ENCODE peak calls at places on chromosomes 2 and 18, in four cellular contexts. L, I, J and A are unnamed samples.

GRCh38 chr2:85712849-85713612 is 18.9 kb downstream of the GNLY start:
- DNase-seq in L (peak), I (no peak), J (no peak), A (no peak)

GRCh38 chr2:202140522-202141292 is 67.7 kb downstream of the KIAA2012 start:
- DNase-seq in L (no peak), I (no peak), J (no peak), A (no peak)

GRCh38 chr2:74349889-74350288 is 6.7 kb upstream of the SLC4A5 start:
- DNase-seq in L (no peak), I (no peak), J (no peak), A (peak)

GRCh38 chr2:144582651-144583361 is 62.9 kb upstream of the ZEB2 start:
- DNase-seq in L (no peak), I (no peak), J (no peak), A (no peak)

GRCh38 chr18:51135361-51135760 is 62.1 kb downstream of the MEX3C start:
- DNase-seq in L (no peak), I (no peak), J (no peak), A (no peak)

GRCh38 chr2:95208101-95208500 is 780 bp downstream of the ZNF892 start:
- DNase-seq in L (no peak), I (no peak), J (no peak), A (no peak)

GRCh38 chr18:62555135-62555534 is 32.3 kb downstream of the ZCCHC2 start:
- DNase-seq in L (no peak), I (no peak), J (no peak), A (no peak)

GRCh38 chr2:181685150-181685688 is 4.9 kb upstream of the NEUROD1 start:
- DNase-seq in L (peak), I (peak), J (no peak), A (no peak)

GRCh38 chr2:45885111-45885685 is 233.7 kb downstream of the PRKCE start:
- DNase-seq in L (no peak), I (no peak), J (no peak), A (no peak)

GRCh38 chr2:67018318-67018717 is 378.8 kb upstream of the ETAA1 start:
- DNase-seq in L (no peak), I (no peak), J (no peak), A (no peak)

GRCh38 chr2:190460533-190460932 is 52.4 kb downstream of the MFSD6 start:
- DNase-seq in L (no peak), I (no peak), J (no peak), A (no peak)

GRCh38 chr2:62475172-62476011 is 30.6 kb downstream of the TMEM17 start:
- DNase-seq in L (no peak), I (peak), J (no peak), A (no peak)

GRCh38 chr2:169141713-169142352 is 72.5 kb downstream of the DHRS9 start:
- DNase-seq in L (peak), I (peak), J (peak), A (peak)

GRCh38 chr2:72126186-72127100 is 21.2 kb downstream of the CYP26B1 start:
- DNase-seq in L (no peak), I (no peak), J (no peak), A (peak)

GRCh38 chr2:240465268-240465764 is 29.9 kb downstream of the GPC1 start:
- DNase-seq in L (no peak), I (no peak), J (no peak), A (peak)

GRCh38 chr18:48949051-48949605 is 1.6 kb downstream of the SMAD7 start:
- DNase-seq in L (peak), I (no peak), J (no peak), A (no peak)

GRCh38 chr18:48819781-48820482 is 130.8 kb downstream of the SMAD7 start:
- DNase-seq in L (no peak), I (no peak), J (no peak), A (no peak)

GRCh38 chr2:217851191-217852020 is 151.4 kb downstream of the TNS1 start:
- DNase-seq in L (no peak), I (no peak), J (no peak), A (peak)

GRCh38 chr18:13834501-13835015 is 10.6 kb downstream of the MC5R start:
- DNase-seq in L (no peak), I (no peak), J (no peak), A (no peak)

GRCh38 chr2:9112079-9112721 is 94.4 kb upstream of the ASAP2 start:
- DNase-seq in L (peak), I (no peak), J (no peak), A (no peak)

GRCh38 chr18:59005266-59005665 is 134.4 kb upstream of the SEC11C start:
- DNase-seq in L (peak), I (peak), J (no peak), A (no peak)

GRCh38 chr2:61368687-61369665 is 101.9 kb downstream of the USP34 start:
- DNase-seq in L (no peak), I (no peak), J (no peak), A (no peak)

GRCh38 chr2:70371753-70372152 is 69.9 kb upstream of the FAM136A start:
- DNase-seq in L (no peak), I (no peak), J (no peak), A (no peak)

GRCh38 chr2:221614274-221614673 is 42.2 kb upstream of the EPHA4 start:
- DNase-seq in L (no peak), I (no peak), J (no peak), A (no peak)

GRCh38 chr2:203019142-203019541 is 4.5 kb downstream of the NBEAL1 start:
- DNase-seq in L (no peak), I (no peak), J (no peak), A (no peak)

GRCh38 chr2:57434952-57435351 is 611.7 kb upstream of the VRK2 start:
- DNase-seq in L (no peak), I (no peak), J (no peak), A (no peak)

GRCh38 chr2:48727560-48727959 is 28.0 kb downstream of the LHCGR start:
- DNase-seq in L (peak), I (no peak), J (no peak), A (no peak)